ENCODE peak calls at places on chromosome 19, in seven cellular contexts. One of them, this sample, is unnamed.

GRCh38 chr19:5591476-5591875 is 23.7 kb upstream of the TINCR start:
- DNase-seq in endodermal cell: no peak
- DNase-seq in fibroblast of lung: no peak
- DNase-seq in IMR-90: no peak
- DNase-seq in GM23338: no peak
- DNase-seq in psoas muscle: peak; percentile 33
- DNase-seq in brain microvascular endothelial cell: no peak
- DNase-seq in this sample: no peak

GRCh38 chr19:46388311-46389095 is 24.9 kb downstream of the CCDC8 start:
- DNase-seq in endodermal cell: peak; percentile 37
- DNase-seq in fibroblast of lung: no peak
- DNase-seq in IMR-90: no peak
- DNase-seq in GM23338: no peak
- DNase-seq in psoas muscle: no peak
- DNase-seq in brain microvascular endothelial cell: no peak
- DNase-seq in this sample: no peak

GRCh38 chr19:21513651-21514050 is 8.2 kb downstream of the ZNF429 start:
- DNase-seq in endodermal cell: no peak
- DNase-seq in fibroblast of lung: no peak
- DNase-seq in IMR-90: no peak
- DNase-seq in GM23338: no peak
- DNase-seq in psoas muscle: no peak
- DNase-seq in brain microvascular endothelial cell: no peak
- DNase-seq in this sample: no peak

GRCh38 chr19:19366691-19367396 is 38.6 kb upstream of the GATAD2A start:
- DNase-seq in endodermal cell: peak; percentile 95
- DNase-seq in fibroblast of lung: peak; percentile 60
- DNase-seq in IMR-90: peak; percentile 64
- DNase-seq in GM23338: peak; percentile 90
- DNase-seq in psoas muscle: peak; percentile 82
- DNase-seq in brain microvascular endothelial cell: peak; percentile 63
- DNase-seq in this sample: peak; percentile 68

GRCh38 chr19:16363133-16363851 is 38.7 kb downstream of the KLF2 start:
- DNase-seq in endodermal cell: no peak
- DNase-seq in fibroblast of lung: no peak
- DNase-seq in IMR-90: no peak
- DNase-seq in GM23338: no peak
- DNase-seq in psoas muscle: no peak
- DNase-seq in brain microvascular endothelial cell: no peak
- DNase-seq in this sample: peak; percentile 37

GRCh38 chr19:56312787-56313343 is 1.8 kb downstream of the ZSCAN5A start:
- DNase-seq in endodermal cell: no peak
- DNase-seq in fibroblast of lung: no peak
- DNase-seq in IMR-90: no peak
- DNase-seq in GM23338: no peak
- DNase-seq in psoas muscle: no peak
- DNase-seq in brain microvascular endothelial cell: no peak
- DNase-seq in this sample: no peak

GRCh38 chr19:42023121-42023942 is 29.3 kb upstream of the ATP1A3 start:
- DNase-seq in endodermal cell: peak; percentile 92
- DNase-seq in fibroblast of lung: peak; percentile 9
- DNase-seq in IMR-90: peak; percentile 8
- DNase-seq in GM23338: peak; percentile 78
- DNase-seq in psoas muscle: peak; percentile 34
- DNase-seq in brain microvascular endothelial cell: peak; percentile 15
- DNase-seq in this sample: peak; percentile 9

GRCh38 chr19:6014551-6015135 is 36.7 kb upstream of the RANBP3 start:
- DNase-seq in endodermal cell: no peak
- DNase-seq in fibroblast of lung: no peak
- DNase-seq in IMR-90: no peak
- DNase-seq in GM23338: no peak
- DNase-seq in psoas muscle: peak; percentile 34
- DNase-seq in brain microvascular endothelial cell: no peak
- DNase-seq in this sample: no peak

GRCh38 chr19:42275103-42275502 is 6.1 kb downstream of the CIC start:
- DNase-seq in endodermal cell: no peak
- DNase-seq in fibroblast of lung: no peak
- DNase-seq in IMR-90: no peak
- DNase-seq in GM23338: no peak
- DNase-seq in psoas muscle: no peak
- DNase-seq in brain microvascular endothelial cell: no peak
- DNase-seq in this sample: no peak

GRCh38 chr19:424546-424945 is 15.6 kb upstream of the C2CD4C start:
- DNase-seq in endodermal cell: no peak
- DNase-seq in fibroblast of lung: no peak
- DNase-seq in IMR-90: no peak
- DNase-seq in GM23338: no peak
- DNase-seq in psoas muscle: peak; percentile 36
- DNase-seq in brain microvascular endothelial cell: no peak
- DNase-seq in this sample: no peak

GRCh38 chr19:54203151-54203611 is 2.5 kb downstream of the RPS9 start:
- DNase-seq in endodermal cell: no peak
- DNase-seq in fibroblast of lung: peak; percentile 21
- DNase-seq in IMR-90: peak; percentile 13
- DNase-seq in GM23338: no peak
- DNase-seq in psoas muscle: no peak
- DNase-seq in brain microvascular endothelial cell: no peak
- DNase-seq in this sample: no peak

GRCh38 chr19:46186717-46187101 is 38.7 kb downstream of the IGFL2 start:
- DNase-seq in endodermal cell: no peak
- DNase-seq in fibroblast of lung: no peak
- DNase-seq in IMR-90: no peak
- DNase-seq in GM23338: no peak
- DNase-seq in psoas muscle: no peak
- DNase-seq in brain microvascular endothelial cell: no peak
- DNase-seq in this sample: no peak

GRCh38 chr19:38554676-38555141 is 63.0 kb downstream of the MAP4K1 start:
- DNase-seq in endodermal cell: no peak
- DNase-seq in fibroblast of lung: no peak
- DNase-seq in IMR-90: no peak
- DNase-seq in GM23338: no peak
- DNase-seq in psoas muscle: no peak
- DNase-seq in brain microvascular endothelial cell: no peak
- DNase-seq in this sample: no peak
- H3K27me3 ChIP-seq in endodermal cell: no peaks in the 10 kb centered on the region
- H3K27me3 ChIP-seq in fibroblast of lung: no peaks in the 10 kb centered on the region
- H3K27me3 ChIP-seq in IMR-90: no peaks in the 10 kb centered on the region
- H3K27me3 ChIP-seq in GM23338: no peaks in the 10 kb centered on the region
- H3K27me3 ChIP-seq in psoas muscle: no peaks in the 10 kb centered on the region
- H3K27me3 ChIP-seq in brain microvascular endothelial cell: no peaks in the 10 kb centered on the region
- H3K27me3 ChIP-seq in this sample: no peaks in the 10 kb centered on the region

GRCh38 chr19:2659856-2660432 is 42.5 kb downstream of the GNG7 start:
- DNase-seq in endodermal cell: no peak
- DNase-seq in fibroblast of lung: no peak
- DNase-seq in IMR-90: no peak
- DNase-seq in GM23338: no peak
- DNase-seq in psoas muscle: no peak
- DNase-seq in brain microvascular endothelial cell: no peak
- DNase-seq in this sample: no peak

GRCh38 chr19:2663920-2664571 is 38.4 kb downstream of the GNG7 start:
- DNase-seq in endodermal cell: no peak
- DNase-seq in fibroblast of lung: no peak
- DNase-seq in IMR-90: no peak
- DNase-seq in GM23338: no peak
- DNase-seq in psoas muscle: no peak
- DNase-seq in brain microvascular endothelial cell: no peak
- DNase-seq in this sample: no peak

GRCh38 chr19:2665103-2665502 is 37.4 kb downstream of the GNG7 start:
- DNase-seq in endodermal cell: no peak
- DNase-seq in fibroblast of lung: no peak
- DNase-seq in IMR-90: no peak
- DNase-seq in GM23338: no peak
- DNase-seq in psoas muscle: no peak
- DNase-seq in brain microvascular endothelial cell: no peak
- DNase-seq in this sample: no peak

GRCh38 chr19:2666344-2666994 is 36.0 kb downstream of the GNG7 start:
- DNase-seq in endodermal cell: no peak
- DNase-seq in fibroblast of lung: no peak
- DNase-seq in IMR-90: no peak
- DNase-seq in GM23338: no peak
- DNase-seq in psoas muscle: no peak
- DNase-seq in brain microvascular endothelial cell: no peak
- DNase-seq in this sample: no peak

DNA sequence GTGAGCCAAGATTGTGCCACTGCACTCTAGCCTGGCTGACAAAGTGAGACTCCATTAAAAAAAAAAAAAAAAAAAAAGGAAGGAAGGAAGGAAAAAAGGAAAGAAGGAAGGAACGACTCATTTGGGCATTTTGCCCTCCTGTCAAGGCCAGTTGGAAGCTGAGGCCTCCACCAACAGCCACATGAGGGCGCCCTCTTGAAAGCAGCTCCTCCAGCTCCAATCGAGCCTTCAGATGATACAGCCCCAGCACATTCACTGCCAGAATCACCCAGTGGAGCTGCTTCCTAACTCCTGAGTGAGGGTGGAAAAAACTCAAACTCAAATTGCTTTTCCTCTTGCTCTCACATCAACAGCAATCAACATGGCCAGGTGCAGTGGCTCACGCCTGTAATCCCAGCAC is 40.9 kb downstream of the GNG7 start:
- DNase-seq in endodermal cell: peak; percentile 71
- DNase-seq in fibroblast of lung: no peak
- DNase-seq in IMR-90: no peak
- DNase-seq in GM23338: peak; percentile 57
- DNase-seq in psoas muscle: no peak
- DNase-seq in brain microvascular endothelial cell: no peak
- DNase-seq in this sample: no peak
- TF ChIP-seq CTCF in endodermal cell: peak; percentile 56
- TF ChIP-seq CTCF in fibroblast of lung: peak; percentile 11
- TF ChIP-seq CTCF in IMR-90: peak; percentile 9
- TF ChIP-seq CTCF in GM23338: peak; percentile 55
- TF ChIP-seq CTCF in psoas muscle: no peak
- TF ChIP-seq CTCF in brain microvascular endothelial cell: peak; percentile 45
- TF ChIP-seq CTCF in this sample: peak; percentile 3

GRCh38 chr19:1451916-1452801 is 2.2 kb downstream of the APC2 start:
- DNase-seq in endodermal cell: peak; percentile 60
- DNase-seq in fibroblast of lung: no peak
- DNase-seq in IMR-90: no peak
- DNase-seq in GM23338: peak; percentile 79
- DNase-seq in psoas muscle: no peak
- DNase-seq in brain microvascular endothelial cell: no peak
- DNase-seq in this sample: no peak

GRCh38 chr19:1453525-1454371 is 3.8 kb downstream of the APC2 start:
- DNase-seq in endodermal cell: peak; percentile 69
- DNase-seq in fibroblast of lung: no peak
- DNase-seq in IMR-90: no peak
- DNase-seq in GM23338: peak; percentile 56
- DNase-seq in psoas muscle: peak; percentile 61
- DNase-seq in brain microvascular endothelial cell: no peak
- DNase-seq in this sample: peak; percentile 17

GRCh38 chr19:1449467-1450442 is at the start of gene APC2:
- DNase-seq in endodermal cell: peak; percentile 89
- DNase-seq in fibroblast of lung: peak; percentile 26
- DNase-seq in IMR-90: peak; percentile 44
- DNase-seq in GM23338: peak; percentile 95
- DNase-seq in psoas muscle: no peak
- DNase-seq in brain microvascular endothelial cell: no peak
- DNase-seq in this sample: no peak

GRCh38 chr19:1452802-1453524 is 3.0 kb downstream of the APC2 start:
- DNase-seq in endodermal cell: peak; percentile 44
- DNase-seq in fibroblast of lung: no peak
- DNase-seq in IMR-90: no peak
- DNase-seq in GM23338: peak; percentile 1
- DNase-seq in psoas muscle: peak; percentile 48
- DNase-seq in brain microvascular endothelial cell: no peak
- DNase-seq in this sample: no peak

DNA sequence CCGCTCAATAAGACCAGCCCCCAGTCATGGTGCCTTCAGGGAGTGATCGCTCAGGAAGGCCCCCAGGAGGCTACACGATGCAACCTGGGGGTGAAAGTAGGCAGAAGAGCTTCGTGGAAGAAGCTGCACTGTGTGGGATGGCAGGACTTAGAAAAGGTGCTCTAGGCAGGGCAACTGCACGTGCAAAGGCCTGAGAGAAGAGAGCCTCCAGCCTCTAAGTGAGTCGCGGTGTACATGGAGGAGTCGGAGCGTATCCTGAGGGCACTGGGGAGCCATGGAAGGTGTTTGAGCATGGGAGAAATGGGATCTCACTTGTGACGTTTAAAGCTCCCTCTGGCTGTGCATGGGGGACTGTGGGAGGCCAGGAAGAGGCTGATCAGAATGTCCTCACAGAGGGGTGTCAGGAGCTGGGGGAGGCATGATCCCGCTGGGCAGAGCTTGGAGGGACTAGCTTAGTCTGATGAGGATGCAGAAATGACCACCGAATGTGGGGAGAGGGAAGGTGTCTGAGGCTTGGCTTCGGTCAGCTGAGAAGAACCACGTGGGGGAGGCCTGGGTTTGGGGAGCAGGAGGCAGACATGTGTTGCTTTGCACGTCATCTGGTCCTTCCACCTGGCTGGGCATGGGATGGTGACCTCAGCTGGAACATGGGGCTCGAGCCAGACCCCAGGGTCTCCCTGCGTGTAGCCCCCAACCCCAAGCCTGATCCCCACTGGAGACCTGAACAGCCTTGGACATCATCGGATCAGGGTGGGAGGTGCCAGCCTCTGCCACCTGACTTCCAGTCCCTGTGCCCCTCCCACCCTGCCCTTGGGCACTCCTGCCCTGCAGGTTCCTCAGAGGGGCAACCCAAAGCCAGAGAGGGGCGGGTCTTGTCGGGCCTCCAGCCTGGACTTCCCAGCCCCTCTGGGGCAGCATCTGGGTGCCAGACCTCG is 1.1 kb downstream of the APC2 start:
- DNase-seq in endodermal cell: no peak
- DNase-seq in fibroblast of lung: no peak
- DNase-seq in IMR-90: no peak
- DNase-seq in GM23338: no peak
- DNase-seq in psoas muscle: no peak
- DNase-seq in brain microvascular endothelial cell: no peak
- DNase-seq in this sample: no peak
- H3K27me3 ChIP-seq in endodermal cell: peaks cover 82% of the 10 kb centered on the region
- H3K27me3 ChIP-seq in fibroblast of lung: peaks cover 74% of the 10 kb centered on the region
- H3K27me3 ChIP-seq in IMR-90: peaks cover 76% of the 10 kb centered on the region
- H3K27me3 ChIP-seq in GM23338: peaks cover 45% of the 10 kb centered on the region
- H3K27me3 ChIP-seq in psoas muscle: peaks cover 95% of the 10 kb centered on the region
- H3K27me3 ChIP-seq in brain microvascular endothelial cell: peaks cover 71% of the 10 kb centered on the region
- H3K27me3 ChIP-seq in this sample: peaks cover 57% of the 10 kb centered on the region

DNA sequence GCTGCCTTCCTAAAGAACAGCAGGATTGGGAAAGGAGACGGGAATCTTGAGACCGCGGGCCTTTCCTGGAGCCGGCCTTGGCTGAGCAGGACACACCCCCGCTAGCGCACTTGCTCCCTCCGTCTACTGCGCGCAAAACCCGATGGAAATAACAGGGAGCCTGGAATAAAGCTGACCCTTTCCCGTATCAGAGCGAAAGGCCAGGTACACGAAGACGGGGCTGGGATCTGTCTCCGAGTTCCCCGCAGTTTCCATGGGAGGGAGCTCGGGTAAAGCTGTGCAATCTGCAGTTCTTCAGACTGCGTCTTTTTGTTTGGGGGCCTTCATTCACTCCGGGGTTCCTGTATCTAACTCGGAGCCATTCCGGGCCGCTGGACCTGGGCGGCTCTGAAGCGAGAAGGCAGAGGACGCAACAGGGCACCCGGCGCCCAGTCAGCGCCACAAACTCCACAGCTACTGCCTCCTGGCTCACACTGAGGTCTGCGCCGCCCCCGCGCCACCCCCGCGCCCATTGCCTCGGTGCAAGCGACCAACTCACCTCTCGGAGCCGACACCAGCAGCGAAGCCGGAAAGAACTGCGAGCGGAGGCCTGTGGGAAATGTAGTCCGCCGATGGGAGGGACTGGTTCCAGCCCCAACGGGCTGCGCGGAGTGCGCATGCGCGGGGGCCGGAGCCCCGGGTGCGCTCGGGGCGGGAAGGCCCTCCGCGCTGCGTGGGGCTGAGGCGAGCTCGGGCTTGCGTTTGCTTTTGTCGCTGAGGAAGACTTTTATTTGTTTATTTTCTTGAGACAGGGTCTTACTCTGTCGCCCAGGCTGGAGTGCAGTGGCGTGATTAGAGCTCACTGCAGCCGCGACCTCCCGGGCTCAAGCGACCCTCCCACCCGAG is at the start of gene ZFP14:
- DNase-seq in endodermal cell: peak; percentile 97
- DNase-seq in fibroblast of lung: peak; percentile 91
- DNase-seq in IMR-90: peak; percentile 91
- DNase-seq in GM23338: peak; percentile 97
- DNase-seq in psoas muscle: peak; percentile 96
- DNase-seq in brain microvascular endothelial cell: peak; percentile 92
- DNase-seq in this sample: peak; percentile 85
- TF ChIP-seq CTCF in endodermal cell: peak; percentile 32
- TF ChIP-seq CTCF in fibroblast of lung: peak; percentile 37
- TF ChIP-seq CTCF in IMR-90: peak; percentile 24
- TF ChIP-seq CTCF in GM23338: no peak
- TF ChIP-seq CTCF in psoas muscle: no peak
- TF ChIP-seq CTCF in brain microvascular endothelial cell: peak; percentile 53
- TF ChIP-seq CTCF in this sample: peak; percentile 35